ENCODE peak calls at places on chromosome 6, in nine cellular contexts. One of them, this sample, is unnamed.

GRCh38 chr6:56851541-56852248 is 103.2 kb upstream of the BEND6 start:
- DNase-seq in epithelial cell of esophagus: peak; percentile 81
- DNase-seq in sigmoid colon: peak; percentile 77
- DNase-seq in heart right ventricle: peak; percentile 80
- DNase-seq in cardiac muscle cell: peak; percentile 73
- DNase-seq in mammary epithelial cell: peak; percentile 81
- DNase-seq in AG04450: peak; percentile 57
- DNase-seq in IMR-90: peak; percentile 89
- DNase-seq in suprapubic skin: no peak
- DNase-seq in this sample: no peak

GRCh38 chr6:335146-335545 is 42.9 kb downstream of the DUSP22 start:
- DNase-seq in epithelial cell of esophagus: no peak
- DNase-seq in sigmoid colon: no peak
- DNase-seq in heart right ventricle: no peak
- DNase-seq in cardiac muscle cell: no peak
- DNase-seq in mammary epithelial cell: no peak
- DNase-seq in AG04450: no peak
- DNase-seq in IMR-90: no peak
- DNase-seq in suprapubic skin: no peak
- DNase-seq in this sample: no peak

GRCh38 chr6:3285732-3286131 is 27.0 kb downstream of the PSMG4 start:
- DNase-seq in epithelial cell of esophagus: no peak
- DNase-seq in sigmoid colon: peak; percentile 48
- DNase-seq in heart right ventricle: no peak
- DNase-seq in cardiac muscle cell: no peak
- DNase-seq in mammary epithelial cell: no peak
- DNase-seq in AG04450: no peak
- DNase-seq in IMR-90: no peak
- DNase-seq in suprapubic skin: peak; percentile 60
- DNase-seq in this sample: no peak

GRCh38 chr6:125363360-125364121 is 61.8 kb upstream of the HDDC2 start:
- DNase-seq in epithelial cell of esophagus: peak; percentile 24
- DNase-seq in sigmoid colon: peak; percentile 82
- DNase-seq in heart right ventricle: peak; percentile 86
- DNase-seq in cardiac muscle cell: peak; percentile 83
- DNase-seq in mammary epithelial cell: peak; percentile 21
- DNase-seq in AG04450: no peak
- DNase-seq in IMR-90: peak; percentile 17
- DNase-seq in suprapubic skin: peak; percentile 65
- DNase-seq in this sample: peak; percentile 90

GRCh38 chr6:71254323-71254722 is 34.3 kb upstream of the OGFRL1 start:
- DNase-seq in epithelial cell of esophagus: no peak
- DNase-seq in sigmoid colon: no peak
- DNase-seq in heart right ventricle: peak; percentile 40
- DNase-seq in cardiac muscle cell: peak; percentile 53
- DNase-seq in mammary epithelial cell: no peak
- DNase-seq in AG04450: no peak
- DNase-seq in IMR-90: no peak
- DNase-seq in suprapubic skin: no peak
- DNase-seq in this sample: no peak

GRCh38 chr6:36427781-36428345 is 14.8 kb downstream of the PXT1 start:
- DNase-seq in epithelial cell of esophagus: peak; percentile 44
- DNase-seq in sigmoid colon: no peak
- DNase-seq in heart right ventricle: no peak
- DNase-seq in cardiac muscle cell: no peak
- DNase-seq in mammary epithelial cell: peak; percentile 41
- DNase-seq in AG04450: no peak
- DNase-seq in IMR-90: peak; percentile 63
- DNase-seq in suprapubic skin: no peak
- DNase-seq in this sample: no peak

GRCh38 chr6:13776602-13777001 is 37.8 kb downstream of the MCUR1 start:
- DNase-seq in epithelial cell of esophagus: no peak
- DNase-seq in sigmoid colon: no peak
- DNase-seq in heart right ventricle: no peak
- DNase-seq in cardiac muscle cell: no peak
- DNase-seq in mammary epithelial cell: no peak
- DNase-seq in AG04450: no peak
- DNase-seq in IMR-90: no peak
- DNase-seq in suprapubic skin: no peak
- DNase-seq in this sample: no peak

GRCh38 chr6:1965596-1966224 is 279.7 kb downstream of the GMDS start:
- DNase-seq in epithelial cell of esophagus: no peak
- DNase-seq in sigmoid colon: no peak
- DNase-seq in heart right ventricle: no peak
- DNase-seq in cardiac muscle cell: no peak
- DNase-seq in mammary epithelial cell: no peak
- DNase-seq in AG04450: no peak
- DNase-seq in IMR-90: no peak
- DNase-seq in suprapubic skin: no peak
- DNase-seq in this sample: no peak

GRCh38 chr6:147507162-147508072 is 1.1 kb upstream of the SAMD5 start:
- DNase-seq in epithelial cell of esophagus: peak; percentile 16
- DNase-seq in sigmoid colon: no peak
- DNase-seq in heart right ventricle: no peak
- DNase-seq in cardiac muscle cell: peak; percentile 38
- DNase-seq in mammary epithelial cell: peak; percentile 23
- DNase-seq in AG04450: no peak
- DNase-seq in IMR-90: no peak
- DNase-seq in suprapubic skin: no peak
- DNase-seq in this sample: no peak

GRCh38 chr6:10801224-10801848 is 37.0 kb downstream of the MAK start:
- DNase-seq in epithelial cell of esophagus: peak; percentile 68
- DNase-seq in sigmoid colon: no peak
- DNase-seq in heart right ventricle: peak; percentile 27
- DNase-seq in cardiac muscle cell: peak; percentile 62
- DNase-seq in mammary epithelial cell: peak; percentile 43
- DNase-seq in AG04450: peak; percentile 36
- DNase-seq in IMR-90: peak; percentile 58
- DNase-seq in suprapubic skin: no peak
- DNase-seq in this sample: no peak

GRCh38 chr6:30544666-30545272 is 11.5 kb downstream of the GNL1 start:
- DNase-seq in epithelial cell of esophagus: peak; percentile 70
- DNase-seq in sigmoid colon: no peak
- DNase-seq in heart right ventricle: peak; percentile 26
- DNase-seq in cardiac muscle cell: peak; percentile 48
- DNase-seq in mammary epithelial cell: peak; percentile 60
- DNase-seq in AG04450: no peak
- DNase-seq in IMR-90: peak; percentile 79
- DNase-seq in suprapubic skin: no peak
- DNase-seq in this sample: no peak

GRCh38 chr6:15476631-15477380 is 186.0 kb downstream of the DTNBP1 start:
- DNase-seq in epithelial cell of esophagus: no peak
- DNase-seq in sigmoid colon: no peak
- DNase-seq in heart right ventricle: no peak
- DNase-seq in cardiac muscle cell: no peak
- DNase-seq in mammary epithelial cell: no peak
- DNase-seq in AG04450: peak; percentile 82
- DNase-seq in IMR-90: peak; percentile 88
- DNase-seq in suprapubic skin: no peak
- DNase-seq in this sample: no peak

DNA sequence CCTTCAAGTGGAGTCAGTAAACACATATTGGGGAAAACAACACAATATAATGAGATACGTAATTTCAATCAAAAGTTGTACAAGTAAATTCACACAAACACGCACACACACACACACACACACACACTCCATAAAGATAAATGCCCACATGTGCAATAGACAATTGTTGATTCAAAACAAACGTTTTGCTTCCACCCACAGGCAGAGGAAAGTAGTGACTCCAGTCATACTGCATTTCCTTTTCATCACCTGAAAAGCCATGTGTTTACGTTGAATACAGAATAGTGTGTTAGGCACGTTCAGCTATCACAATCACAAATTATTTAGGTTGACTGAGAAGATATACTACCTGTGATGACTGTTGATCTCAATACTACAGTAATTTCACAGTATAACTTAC is 443.8 kb upstream of the MANEA start:
- DNase-seq in epithelial cell of esophagus: peak; percentile 68
- DNase-seq in sigmoid colon: no peak
- DNase-seq in heart right ventricle: no peak
- DNase-seq in cardiac muscle cell: peak; percentile 17
- DNase-seq in mammary epithelial cell: peak; percentile 51
- DNase-seq in AG04450: no peak
- DNase-seq in IMR-90: peak; percentile 8
- DNase-seq in suprapubic skin: no peak
- DNase-seq in this sample: no peak
- H3K4me3 ChIP-seq in epithelial cell of esophagus: no peak overlapping the region
- H3K4me3 ChIP-seq in sigmoid colon: no peak overlapping the region
- H3K4me3 ChIP-seq in heart right ventricle: no peak overlapping the region
- H3K4me3 ChIP-seq in cardiac muscle cell: no peak overlapping the region
- H3K4me3 ChIP-seq in mammary epithelial cell: no peak overlapping the region
- H3K4me3 ChIP-seq in AG04450: no peak overlapping the region
- H3K4me3 ChIP-seq in IMR-90: no peak overlapping the region
- H3K4me3 ChIP-seq in suprapubic skin: no peak overlapping the region
- H3K4me3 ChIP-seq in this sample: no peak overlapping the region

DNA sequence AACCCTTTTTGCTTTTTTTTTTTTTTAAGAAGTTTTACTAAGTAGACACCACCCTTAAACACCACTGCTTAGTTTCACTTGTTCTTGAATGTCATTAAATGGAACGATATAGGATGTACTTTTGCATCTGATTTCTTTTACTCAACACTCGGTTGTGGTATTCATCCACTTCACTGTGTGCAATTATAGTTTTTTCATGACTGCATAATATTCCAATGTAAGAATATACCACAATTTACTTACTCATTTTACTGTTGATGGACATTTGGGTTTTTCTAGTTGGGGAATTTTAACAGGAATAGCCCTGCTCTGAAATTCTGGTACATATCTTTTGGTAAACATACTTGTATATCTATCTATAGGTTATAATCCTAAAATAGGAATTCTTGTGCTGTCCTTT is 29.9 kb downstream of the RTN4IP1 start:
- DNase-seq in epithelial cell of esophagus: no peak
- DNase-seq in sigmoid colon: no peak
- DNase-seq in heart right ventricle: no peak
- DNase-seq in cardiac muscle cell: no peak
- DNase-seq in mammary epithelial cell: no peak
- DNase-seq in AG04450: no peak
- DNase-seq in IMR-90: no peak
- DNase-seq in suprapubic skin: no peak
- DNase-seq in this sample: no peak
- TF ChIP-seq CTCF in epithelial cell of esophagus: no peak
- TF ChIP-seq CTCF in sigmoid colon: no peak
- TF ChIP-seq CTCF in heart right ventricle: no peak
- TF ChIP-seq CTCF in cardiac muscle cell: no peak
- TF ChIP-seq CTCF in mammary epithelial cell: no peak
- TF ChIP-seq CTCF in AG04450: no peak
- TF ChIP-seq CTCF in IMR-90: no peak
- TF ChIP-seq CTCF in suprapubic skin: no peak
- TF ChIP-seq CTCF in this sample: no peak

GRCh38 chr6:170370413-170370812 is 63.9 kb downstream of the FAM120B start:
- DNase-seq in epithelial cell of esophagus: peak; percentile 50
- DNase-seq in sigmoid colon: no peak
- DNase-seq in heart right ventricle: no peak
- DNase-seq in cardiac muscle cell: no peak
- DNase-seq in mammary epithelial cell: peak; percentile 27
- DNase-seq in AG04450: no peak
- DNase-seq in IMR-90: no peak
- DNase-seq in suprapubic skin: no peak
- DNase-seq in this sample: no peak
- H3K4me3 ChIP-seq in epithelial cell of esophagus: no peak overlapping the region
- H3K4me3 ChIP-seq in sigmoid colon: no peak overlapping the region
- H3K4me3 ChIP-seq in heart right ventricle: no peak overlapping the region
- H3K4me3 ChIP-seq in cardiac muscle cell: no peak overlapping the region
- H3K4me3 ChIP-seq in mammary epithelial cell: no peak overlapping the region
- H3K4me3 ChIP-seq in AG04450: no peak overlapping the region
- H3K4me3 ChIP-seq in IMR-90: no peak overlapping the region
- H3K4me3 ChIP-seq in suprapubic skin: no peak overlapping the region
- H3K4me3 ChIP-seq in this sample: no peak overlapping the region

GRCh38 chr6:134453792-134454510 is 136.0 kb upstream of the SGK1 start:
- DNase-seq in epithelial cell of esophagus: peak; percentile 72
- DNase-seq in sigmoid colon: no peak
- DNase-seq in heart right ventricle: no peak
- DNase-seq in cardiac muscle cell: no peak
- DNase-seq in mammary epithelial cell: no peak
- DNase-seq in AG04450: no peak
- DNase-seq in IMR-90: no peak
- DNase-seq in suprapubic skin: no peak
- DNase-seq in this sample: no peak

GRCh38 chr6:134449781-134450180 is 131.9 kb upstream of the SGK1 start:
- DNase-seq in epithelial cell of esophagus: no peak
- DNase-seq in sigmoid colon: no peak
- DNase-seq in heart right ventricle: no peak
- DNase-seq in cardiac muscle cell: no peak
- DNase-seq in mammary epithelial cell: no peak
- DNase-seq in AG04450: no peak
- DNase-seq in IMR-90: peak; percentile 69
- DNase-seq in suprapubic skin: no peak
- DNase-seq in this sample: no peak

GRCh38 chr6:134449004-134449403 is 131.1 kb upstream of the SGK1 start:
- DNase-seq in epithelial cell of esophagus: no peak
- DNase-seq in sigmoid colon: no peak
- DNase-seq in heart right ventricle: no peak
- DNase-seq in cardiac muscle cell: no peak
- DNase-seq in mammary epithelial cell: no peak
- DNase-seq in AG04450: no peak
- DNase-seq in IMR-90: no peak
- DNase-seq in suprapubic skin: no peak
- DNase-seq in this sample: no peak

GRCh38 chr6:134452901-134453300 is 135.0 kb upstream of the SGK1 start:
- DNase-seq in epithelial cell of esophagus: peak; percentile 50
- DNase-seq in sigmoid colon: no peak
- DNase-seq in heart right ventricle: no peak
- DNase-seq in cardiac muscle cell: no peak
- DNase-seq in mammary epithelial cell: no peak
- DNase-seq in AG04450: no peak
- DNase-seq in IMR-90: no peak
- DNase-seq in suprapubic skin: no peak
- DNase-seq in this sample: no peak

DNA sequence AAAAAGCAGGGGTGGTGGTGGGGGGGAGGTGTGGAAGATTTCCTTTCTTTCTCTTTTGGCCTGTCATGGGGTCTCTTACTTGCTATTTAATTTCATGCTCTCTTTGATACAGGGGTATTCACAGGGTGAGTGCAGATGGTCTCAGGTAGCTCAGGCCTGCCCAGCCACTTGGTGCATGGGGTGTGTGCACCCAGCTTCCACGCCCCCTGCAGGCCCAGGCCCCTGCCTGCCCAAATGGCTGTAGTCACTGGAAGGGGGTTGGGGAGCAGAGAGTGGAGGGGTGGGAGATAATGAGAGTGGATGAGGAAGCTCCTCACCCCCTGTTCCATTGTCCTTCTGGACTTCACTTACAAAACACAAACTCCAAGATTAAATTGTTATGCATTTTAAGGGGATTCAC is 133.6 kb upstream of the SGK1 start:
- DNase-seq in epithelial cell of esophagus: no peak
- DNase-seq in sigmoid colon: no peak
- DNase-seq in heart right ventricle: no peak
- DNase-seq in cardiac muscle cell: no peak
- DNase-seq in mammary epithelial cell: no peak
- DNase-seq in AG04450: no peak
- DNase-seq in IMR-90: no peak
- DNase-seq in suprapubic skin: no peak
- DNase-seq in this sample: no peak
- TF ChIP-seq CTCF in epithelial cell of esophagus: no peak
- TF ChIP-seq CTCF in sigmoid colon: no peak
- TF ChIP-seq CTCF in heart right ventricle: no peak
- TF ChIP-seq CTCF in cardiac muscle cell: no peak
- TF ChIP-seq CTCF in mammary epithelial cell: no peak
- TF ChIP-seq CTCF in AG04450: peak; percentile 13
- TF ChIP-seq CTCF in IMR-90: no peak
- TF ChIP-seq CTCF in suprapubic skin: no peak
- TF ChIP-seq CTCF in this sample: no peak

GRCh38 chr6:100103194-100103593 is 109.2 kb upstream of the MCHR2 start:
- DNase-seq in epithelial cell of esophagus: no peak
- DNase-seq in sigmoid colon: no peak
- DNase-seq in heart right ventricle: no peak
- DNase-seq in cardiac muscle cell: no peak
- DNase-seq in mammary epithelial cell: no peak
- DNase-seq in AG04450: no peak
- DNase-seq in IMR-90: peak; percentile 6
- DNase-seq in suprapubic skin: no peak
- DNase-seq in this sample: no peak
- H3K4me3 ChIP-seq in epithelial cell of esophagus: no peak overlapping the region
- H3K4me3 ChIP-seq in sigmoid colon: no peak overlapping the region
- H3K4me3 ChIP-seq in heart right ventricle: no peak overlapping the region
- H3K4me3 ChIP-seq in cardiac muscle cell: no peak overlapping the region
- H3K4me3 ChIP-seq in mammary epithelial cell: no peak overlapping the region
- H3K4me3 ChIP-seq in AG04450: no peak overlapping the region
- H3K4me3 ChIP-seq in IMR-90: no peak overlapping the region
- H3K4me3 ChIP-seq in suprapubic skin: no peak overlapping the region
- H3K4me3 ChIP-seq in this sample: no peak overlapping the region

This sample was measured in coronary artery.